ENCODE peak calls at places on chromosome 20, in eight cellular contexts. One of them, this sample, is unnamed.
A peak's percentile ranks its signal among the peaks of the same experiment; 100 is the strongest.

GRCh38 chr20:12058201-12058600 is 140.5 kb downstream of the BTBD3 start:
- DNase-seq in NCI-H510A treated with DMSO at 0.1 percent for 48 hours: no peak
- DNase-seq in Peyer's patch: no peak
- DNase-seq in prostate gland: no peak
- DNase-seq in epithelial cell of esophagus: no peak
- DNase-seq in CD8-positive, alpha-beta T cell: no peak
- DNase-seq in stimulated activated CD4-positive, alpha-beta T cell treated with anti-CD3 and anti-CD28 coated beads, Interleukin-15, amount 100 ng/mL, for 1 hour: no peak
- DNase-seq in HL-60: no peak
- DNase-seq in this sample: no peak

GRCh38 chr20:20358801-20359200 is 9.1 kb upstream of the INSM1 start:
- DNase-seq in NCI-H510A treated with DMSO at 0.1 percent for 48 hours: peak; percentile 94
- DNase-seq in Peyer's patch: no peak
- DNase-seq in prostate gland: no peak
- DNase-seq in epithelial cell of esophagus: no peak
- DNase-seq in CD8-positive, alpha-beta T cell: no peak
- DNase-seq in stimulated activated CD4-positive, alpha-beta T cell treated with anti-CD3 and anti-CD28 coated beads, Interleukin-15, amount 100 ng/mL, for 1 hour: no peak
- DNase-seq in HL-60: no peak
- DNase-seq in this sample: no peak

GRCh38 chr20:51734876-51735499 is 33.2 kb downstream of the ATP9A start:
- DNase-seq in NCI-H510A treated with DMSO at 0.1 percent for 48 hours: no peak
- DNase-seq in Peyer's patch: no peak
- DNase-seq in prostate gland: no peak
- DNase-seq in epithelial cell of esophagus: no peak
- DNase-seq in CD8-positive, alpha-beta T cell: no peak
- DNase-seq in stimulated activated CD4-positive, alpha-beta T cell treated with anti-CD3 and anti-CD28 coated beads, Interleukin-15, amount 100 ng/mL, for 1 hour: no peak
- DNase-seq in HL-60: no peak
- DNase-seq in this sample: no peak

GRCh38 chr20:16407251-16408067 is 165.8 kb downstream of the KIF16B start:
- DNase-seq in NCI-H510A treated with DMSO at 0.1 percent for 48 hours: no peak
- DNase-seq in Peyer's patch: no peak
- DNase-seq in prostate gland: no peak
- DNase-seq in epithelial cell of esophagus: no peak
- DNase-seq in CD8-positive, alpha-beta T cell: no peak
- DNase-seq in stimulated activated CD4-positive, alpha-beta T cell treated with anti-CD3 and anti-CD28 coated beads, Interleukin-15, amount 100 ng/mL, for 1 hour: no peak
- DNase-seq in HL-60: no peak
- DNase-seq in this sample: no peak

GRCh38 chr20:47113362-47114118 is 218.9 kb downstream of the EYA2 start:
- DNase-seq in NCI-H510A treated with DMSO at 0.1 percent for 48 hours: no peak
- DNase-seq in Peyer's patch: no peak
- DNase-seq in prostate gland: no peak
- DNase-seq in epithelial cell of esophagus: no peak
- DNase-seq in CD8-positive, alpha-beta T cell: no peak
- DNase-seq in stimulated activated CD4-positive, alpha-beta T cell treated with anti-CD3 and anti-CD28 coated beads, Interleukin-15, amount 100 ng/mL, for 1 hour: no peak
- DNase-seq in HL-60: no peak
- DNase-seq in this sample: no peak

GRCh38 chr20:63807654-63808053 is 23.4 kb downstream of the ZBTB46 start:
- DNase-seq in NCI-H510A treated with DMSO at 0.1 percent for 48 hours: no peak
- DNase-seq in Peyer's patch: no peak
- DNase-seq in prostate gland: no peak
- DNase-seq in epithelial cell of esophagus: no peak
- DNase-seq in CD8-positive, alpha-beta T cell: no peak
- DNase-seq in stimulated activated CD4-positive, alpha-beta T cell treated with anti-CD3 and anti-CD28 coated beads, Interleukin-15, amount 100 ng/mL, for 1 hour: no peak
- DNase-seq in HL-60: no peak
- DNase-seq in this sample: no peak

GRCh38 chr20:10110151-10110550 is 75.4 kb downstream of the ANKEF1 start:
- DNase-seq in NCI-H510A treated with DMSO at 0.1 percent for 48 hours: no peak
- DNase-seq in Peyer's patch: no peak
- DNase-seq in prostate gland: no peak
- DNase-seq in epithelial cell of esophagus: peak; percentile 79
- DNase-seq in CD8-positive, alpha-beta T cell: no peak
- DNase-seq in stimulated activated CD4-positive, alpha-beta T cell treated with anti-CD3 and anti-CD28 coated beads, Interleukin-15, amount 100 ng/mL, for 1 hour: no peak
- DNase-seq in HL-60: no peak
- DNase-seq in this sample: no peak

GRCh38 chr20:40689100-40689942 is at the start of gene MAFB:
- DNase-seq in NCI-H510A treated with DMSO at 0.1 percent for 48 hours: peak; percentile 77
- DNase-seq in Peyer's patch: peak; percentile 40
- DNase-seq in prostate gland: peak; percentile 95
- DNase-seq in epithelial cell of esophagus: peak; percentile 94
- DNase-seq in CD8-positive, alpha-beta T cell: no peak
- DNase-seq in stimulated activated CD4-positive, alpha-beta T cell treated with anti-CD3 and anti-CD28 coated beads, Interleukin-15, amount 100 ng/mL, for 1 hour: no peak
- DNase-seq in HL-60: no peak
- DNase-seq in this sample: peak; percentile 82

GRCh38 chr20:13855613-13856012 is 70.8 kb downstream of the NDUFAF5 start:
- DNase-seq in NCI-H510A treated with DMSO at 0.1 percent for 48 hours: no peak
- DNase-seq in Peyer's patch: no peak
- DNase-seq in prostate gland: no peak
- DNase-seq in epithelial cell of esophagus: no peak
- DNase-seq in CD8-positive, alpha-beta T cell: no peak
- DNase-seq in stimulated activated CD4-positive, alpha-beta T cell treated with anti-CD3 and anti-CD28 coated beads, Interleukin-15, amount 100 ng/mL, for 1 hour: no peak
- DNase-seq in HL-60: no peak
- DNase-seq in this sample: no peak

GRCh38 chr20:57716893-57717292 is 7.1 kb upstream of the PMEPA1 start:
- DNase-seq in NCI-H510A treated with DMSO at 0.1 percent for 48 hours: no peak
- DNase-seq in Peyer's patch: no peak
- DNase-seq in prostate gland: no peak
- DNase-seq in epithelial cell of esophagus: no peak
- DNase-seq in CD8-positive, alpha-beta T cell: no peak
- DNase-seq in stimulated activated CD4-positive, alpha-beta T cell treated with anti-CD3 and anti-CD28 coated beads, Interleukin-15, amount 100 ng/mL, for 1 hour: no peak
- DNase-seq in HL-60: no peak
- DNase-seq in this sample: no peak

GRCh38 chr20:47258745-47259695 is 97.5 kb downstream of the ZMYND8 start:
- DNase-seq in NCI-H510A treated with DMSO at 0.1 percent for 48 hours: no peak
- DNase-seq in Peyer's patch: peak; percentile 57
- DNase-seq in prostate gland: no peak
- DNase-seq in epithelial cell of esophagus: peak; percentile 78
- DNase-seq in CD8-positive, alpha-beta T cell: no peak
- DNase-seq in stimulated activated CD4-positive, alpha-beta T cell treated with anti-CD3 and anti-CD28 coated beads, Interleukin-15, amount 100 ng/mL, for 1 hour: no peak
- DNase-seq in HL-60: no peak
- DNase-seq in this sample: no peak

GRCh38 chr20:43689165-43689564 is 22.3 kb downstream of the MYBL2 start:
- DNase-seq in NCI-H510A treated with DMSO at 0.1 percent for 48 hours: no peak
- DNase-seq in Peyer's patch: no peak
- DNase-seq in prostate gland: no peak
- DNase-seq in epithelial cell of esophagus: no peak
- DNase-seq in CD8-positive, alpha-beta T cell: no peak
- DNase-seq in stimulated activated CD4-positive, alpha-beta T cell treated with anti-CD3 and anti-CD28 coated beads, Interleukin-15, amount 100 ng/mL, for 1 hour: no peak
- DNase-seq in HL-60: no peak
- DNase-seq in this sample: no peak

GRCh38 chr20:32975698-32976674 is 28.2 kb downstream of the SUN5 start:
- DNase-seq in NCI-H510A treated with DMSO at 0.1 percent for 48 hours: no peak
- DNase-seq in Peyer's patch: no peak
- DNase-seq in prostate gland: no peak
- DNase-seq in epithelial cell of esophagus: no peak
- DNase-seq in CD8-positive, alpha-beta T cell: peak; percentile 1
- DNase-seq in stimulated activated CD4-positive, alpha-beta T cell treated with anti-CD3 and anti-CD28 coated beads, Interleukin-15, amount 100 ng/mL, for 1 hour: no peak
- DNase-seq in HL-60: no peak
- DNase-seq in this sample: no peak

GRCh38 chr20:35660122-35660937 is 4.4 kb downstream of the CPNE1 start:
- DNase-seq in NCI-H510A treated with DMSO at 0.1 percent for 48 hours: no peak
- DNase-seq in Peyer's patch: no peak
- DNase-seq in prostate gland: no peak
- DNase-seq in epithelial cell of esophagus: no peak
- DNase-seq in CD8-positive, alpha-beta T cell: no peak
- DNase-seq in stimulated activated CD4-positive, alpha-beta T cell treated with anti-CD3 and anti-CD28 coated beads, Interleukin-15, amount 100 ng/mL, for 1 hour: peak; percentile 12
- DNase-seq in HL-60: no peak
- DNase-seq in this sample: no peak

GRCh38 chr20:57053798-57054552 is 212.5 kb downstream of the BMP7 start:
- DNase-seq in NCI-H510A treated with DMSO at 0.1 percent for 48 hours: no peak
- DNase-seq in Peyer's patch: no peak
- DNase-seq in prostate gland: no peak
- DNase-seq in epithelial cell of esophagus: no peak
- DNase-seq in CD8-positive, alpha-beta T cell: no peak
- DNase-seq in stimulated activated CD4-positive, alpha-beta T cell treated with anti-CD3 and anti-CD28 coated beads, Interleukin-15, amount 100 ng/mL, for 1 hour: no peak
- DNase-seq in HL-60: no peak
- DNase-seq in this sample: no peak

GRCh38 chr20:51752343-51752951 is 15.7 kb downstream of the ATP9A start:
- DNase-seq in NCI-H510A treated with DMSO at 0.1 percent for 48 hours: peak; percentile 24
- DNase-seq in Peyer's patch: no peak
- DNase-seq in prostate gland: no peak
- DNase-seq in epithelial cell of esophagus: peak; percentile 68
- DNase-seq in CD8-positive, alpha-beta T cell: no peak
- DNase-seq in stimulated activated CD4-positive, alpha-beta T cell treated with anti-CD3 and anti-CD28 coated beads, Interleukin-15, amount 100 ng/mL, for 1 hour: no peak
- DNase-seq in HL-60: no peak
- DNase-seq in this sample: no peak

GRCh38 chr20:20525756-20526155 is 157.9 kb downstream of the INSM1 start:
- DNase-seq in NCI-H510A treated with DMSO at 0.1 percent for 48 hours: no peak
- DNase-seq in Peyer's patch: no peak
- DNase-seq in prostate gland: no peak
- DNase-seq in epithelial cell of esophagus: no peak
- DNase-seq in CD8-positive, alpha-beta T cell: no peak
- DNase-seq in stimulated activated CD4-positive, alpha-beta T cell treated with anti-CD3 and anti-CD28 coated beads, Interleukin-15, amount 100 ng/mL, for 1 hour: no peak
- DNase-seq in HL-60: no peak
- DNase-seq in this sample: no peak

GRCh38 chr20:52193886-52194545 is 2.4 kb upstream of the ZFP64 start:
- DNase-seq in NCI-H510A treated with DMSO at 0.1 percent for 48 hours: no peak
- DNase-seq in Peyer's patch: no peak
- DNase-seq in prostate gland: peak; percentile 13
- DNase-seq in epithelial cell of esophagus: peak; percentile 20
- DNase-seq in CD8-positive, alpha-beta T cell: no peak
- DNase-seq in stimulated activated CD4-positive, alpha-beta T cell treated with anti-CD3 and anti-CD28 coated beads, Interleukin-15, amount 100 ng/mL, for 1 hour: no peak
- DNase-seq in HL-60: no peak
- DNase-seq in this sample: peak; percentile 23

GRCh38 chr20:25103526-25103925 is 21.6 kb upstream of the VSX1 start:
- DNase-seq in NCI-H510A treated with DMSO at 0.1 percent for 48 hours: no peak
- DNase-seq in Peyer's patch: no peak
- DNase-seq in prostate gland: no peak
- DNase-seq in epithelial cell of esophagus: no peak
- DNase-seq in CD8-positive, alpha-beta T cell: no peak
- DNase-seq in stimulated activated CD4-positive, alpha-beta T cell treated with anti-CD3 and anti-CD28 coated beads, Interleukin-15, amount 100 ng/mL, for 1 hour: no peak
- DNase-seq in HL-60: no peak
- DNase-seq in this sample: no peak

GRCh38 chr20:48912065-48912464 is 9.4 kb upstream of the ARFGEF2 start:
- DNase-seq in NCI-H510A treated with DMSO at 0.1 percent for 48 hours: no peak
- DNase-seq in Peyer's patch: peak; percentile 56
- DNase-seq in prostate gland: no peak
- DNase-seq in epithelial cell of esophagus: no peak
- DNase-seq in CD8-positive, alpha-beta T cell: no peak
- DNase-seq in stimulated activated CD4-positive, alpha-beta T cell treated with anti-CD3 and anti-CD28 coated beads, Interleukin-15, amount 100 ng/mL, for 1 hour: no peak
- DNase-seq in HL-60: no peak
- DNase-seq in this sample: no peak

GRCh38 chr20:60050193-60050960 is 92.2 kb downstream of the CDH26 start:
- DNase-seq in NCI-H510A treated with DMSO at 0.1 percent for 48 hours: no peak
- DNase-seq in Peyer's patch: no peak
- DNase-seq in prostate gland: peak; percentile 30
- DNase-seq in epithelial cell of esophagus: peak; percentile 81
- DNase-seq in CD8-positive, alpha-beta T cell: no peak
- DNase-seq in stimulated activated CD4-positive, alpha-beta T cell treated with anti-CD3 and anti-CD28 coated beads, Interleukin-15, amount 100 ng/mL, for 1 hour: no peak
- DNase-seq in HL-60: no peak
- DNase-seq in this sample: peak; percentile 36

GRCh38 chr20:663315-664090 is 10.5 kb upstream of the SRXN1 start:
- DNase-seq in NCI-H510A treated with DMSO at 0.1 percent for 48 hours: peak; percentile 30
- DNase-seq in Peyer's patch: no peak
- DNase-seq in prostate gland: no peak
- DNase-seq in epithelial cell of esophagus: peak; percentile 57
- DNase-seq in CD8-positive, alpha-beta T cell: no peak
- DNase-seq in stimulated activated CD4-positive, alpha-beta T cell treated with anti-CD3 and anti-CD28 coated beads, Interleukin-15, amount 100 ng/mL, for 1 hour: no peak
- DNase-seq in HL-60: peak; percentile 49
- DNase-seq in this sample: no peak

GRCh38 chr20:24942679-24943078 is 6.4 kb upstream of the CST7 start:
- DNase-seq in NCI-H510A treated with DMSO at 0.1 percent for 48 hours: no peak
- DNase-seq in Peyer's patch: no peak
- DNase-seq in prostate gland: no peak
- DNase-seq in epithelial cell of esophagus: no peak
- DNase-seq in CD8-positive, alpha-beta T cell: no peak
- DNase-seq in stimulated activated CD4-positive, alpha-beta T cell treated with anti-CD3 and anti-CD28 coated beads, Interleukin-15, amount 100 ng/mL, for 1 hour: no peak
- DNase-seq in HL-60: no peak
- DNase-seq in this sample: no peak

GRCh38 chr20:32444474-32445220 is 86.5 kb downstream of the ASXL1 start:
- DNase-seq in NCI-H510A treated with DMSO at 0.1 percent for 48 hours: no peak
- DNase-seq in Peyer's patch: no peak
- DNase-seq in prostate gland: no peak
- DNase-seq in epithelial cell of esophagus: no peak
- DNase-seq in CD8-positive, alpha-beta T cell: no peak
- DNase-seq in stimulated activated CD4-positive, alpha-beta T cell treated with anti-CD3 and anti-CD28 coated beads, Interleukin-15, amount 100 ng/mL, for 1 hour: no peak
- DNase-seq in HL-60: no peak
- DNase-seq in this sample: no peak

This sample was measured in NCI-H2029 treated with DMSO at 0.1 percent for 48 hours.